ENCODE peak calls at places on chromosomes 16 and 17, in five cellular contexts. H, V, M, C and E are unnamed samples. For H3K4me1, the result is how much of the 10 kb centered on the place peaks cover.

GRCh38 chr16:85551319-85551978 is 61.7 kb upstream of the GSE1 start:
- DNase-seq in H (no peak), V (no peak), M (no peak), C (no peak), E (no peak)

GRCh38 chr16:720507-720989 is 398 bp upstream of the ANTKMT start:
- DNase-seq in H (peak), V (peak), M (peak), C (no peak), E (peak)

GRCh38 chr17:39867891-39868553 is at the start of gene ZPBP2:
- DNase-seq in H (no peak), V (no peak), M (peak), C (no peak), E (no peak)

GRCh38 chr16:56140645-56141044 is 50.6 kb upstream of the GNAO1 start:
- DNase-seq in H (no peak), V (no peak), M (no peak), C (no peak), E (no peak)

GRCh38 chr17:44636562-44636961 is 19.7 kb upstream of the MEIOC start:
- DNase-seq in H (peak), V (peak), M (peak), C (peak), E (peak)

GRCh38 chr17:7064248-7064647 is 15.8 kb downstream of the CLEC10A start:
- DNase-seq in H (no peak), V (no peak), M (no peak), C (no peak), E (no peak)

GRCh38 chr17:46758614-46759013 is 59.9 kb downstream of the WNT3 start:
- DNase-seq in H (no peak), V (no peak), M (no peak), C (peak), E (no peak)

GRCh38 chr16:19697756-19698318 is 20.2 kb downstream of the KNOP1 start:
- DNase-seq in H (no peak), V (no peak), M (no peak), C (no peak), E (no peak)

GRCh38 chr16:73154063-73154870 is 106.3 kb upstream of the ZFHX3 start:
- DNase-seq in H (no peak), V (no peak), M (no peak), C (no peak), E (no peak)

GRCh38 chr16:74325331-74325730 is 28.7 kb downstream of the PSMD7 start:
- DNase-seq in H (no peak), V (no peak), M (no peak), C (no peak), E (no peak)

GRCh38 chr17:72603346-72604242 is 482.8 kb downstream of the SOX9 start:
- DNase-seq in H (no peak), V (no peak), M (no peak), C (no peak), E (peak)

GRCh38 chr17:51165680-51166197 is 472 bp upstream of the NME2 start:
- DNase-seq in H (peak), V (peak), M (peak), C (no peak), E (no peak)

GRCh38 chr17:76751416-76751993 is 13.6 kb downstream of the MFSD11 start:
- DNase-seq in H (no peak), V (no peak), M (no peak), C (no peak), E (no peak)

GRCh38 chr17:68101992-68102758 is 66.6 kb downstream of the KPNA2 start:
- DNase-seq in H (peak), V (peak), M (peak), C (no peak), E (no peak)

GRCh38 chr17:17204041-17204591 is 2.0 kb downstream of the PLD6 start:
- DNase-seq in H (no peak), V (no peak), M (no peak), C (no peak), E (no peak)

GRCh38 chr17:2266045-2266864 is 37.3 kb downstream of the SMG6 start:
- DNase-seq in H (no peak), V (no peak), M (no peak), C (no peak), E (peak)

GRCh38 chr16:19672378-19672777 is 45.6 kb downstream of the KNOP1 start:
- DNase-seq in H (no peak), V (no peak), M (no peak), C (no peak), E (no peak)

GRCh38 chr16:46736695-46737094 is 11.4 kb downstream of the MYLK3 start:
- DNase-seq in H (no peak), V (no peak), M (no peak), C (no peak), E (no peak)

GRCh38 chr17:36128411-36128978 is 24.9 kb downstream of the CCL4 start:
- DNase-seq in H (no peak), V (peak), M (no peak), C (no peak), E (no peak)

GRCh38 chr17:64502809-64503208 is 3.3 kb downstream of the DDX5 start:
- DNase-seq in H (no peak), V (no peak), M (no peak), C (no peak), E (no peak)

GRCh38 chr17:34366051-34366450 is 3.0 kb upstream of the CCL1 start:
- DNase-seq in H (no peak), V (no peak), M (no peak), C (no peak), E (peak)

GRCh38 chr17:1967092-1967662 is 58.0 kb downstream of the RTN4RL1 start:
- DNase-seq in H (peak), V (no peak), M (peak), C (no peak), E (no peak)

GRCh38 chr16:17921357-17921978 is 415.1 kb downstream of the NPIPA8 start:
- DNase-seq in H (peak), V (peak), M (peak), C (peak), E (peak)

GRCh38 chr17:37322826-37323561 is 52.8 kb upstream of the C17orf78 start:
- DNase-seq in H (no peak), V (no peak), M (no peak), C (no peak), E (no peak)

GRCh38 chr17:48023408-48024148 is 14.0 kb downstream of the COPZ2 start:
- DNase-seq in H (peak), V (peak), M (peak), C (peak), E (peak)
- TF ChIP-seq EZH2 in H (no peak), V (peak), M (no peak), C (no peak), E (no peak)

DNA sequence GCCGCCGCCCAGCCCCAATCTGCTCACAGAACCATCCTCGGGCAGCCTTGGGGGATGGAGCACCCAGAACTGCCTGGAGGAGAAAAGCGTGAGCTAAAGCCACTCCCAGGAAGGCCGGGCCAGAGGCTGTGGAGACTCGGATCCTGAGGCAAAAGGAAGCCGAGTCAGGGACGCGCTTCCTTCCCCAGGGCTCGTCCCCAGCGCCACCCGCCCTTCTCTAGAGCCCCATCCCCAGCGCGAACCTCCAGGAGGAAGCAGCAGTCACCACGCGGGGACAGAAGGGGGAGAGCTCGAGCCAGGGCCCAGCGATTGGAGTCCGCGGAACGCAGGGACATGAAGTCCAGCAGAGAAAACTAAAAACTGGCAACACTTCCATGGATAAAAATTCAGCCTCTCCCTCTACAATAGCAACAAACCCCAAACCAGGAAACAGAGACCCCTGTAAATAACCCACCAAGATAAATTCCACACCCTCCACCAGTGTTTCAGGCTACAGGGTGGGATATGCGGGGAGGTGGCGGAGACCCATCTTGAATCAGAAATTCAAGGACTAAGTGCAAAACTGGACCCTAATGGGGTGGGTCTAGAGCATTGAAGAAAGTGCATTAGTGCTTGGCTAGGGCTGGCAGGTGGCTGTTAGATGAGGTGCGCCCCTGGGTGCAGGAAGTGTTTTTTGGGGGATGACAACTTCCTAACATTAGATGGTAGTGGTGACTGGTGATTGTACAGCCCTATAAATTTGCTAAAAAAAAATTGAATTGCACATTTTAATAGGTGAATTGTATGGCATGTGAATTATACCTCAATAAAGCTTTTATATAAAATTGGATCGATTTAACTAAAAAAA is 116.1 kb upstream of the METRNL start:
- DNase-seq in H (peak), V (peak), M (peak), C (no peak), E (no peak)
- TF ChIP-seq CTCF in H (peak), V (peak), M (peak), C (peak), E (peak)

GRCh38 chr16:10877472-10877946 is 507 bp downstream of the CIITA start:
- DNase-seq in H (no peak), V (no peak), M (peak), C (no peak), E (peak)
- H3K4me1 ChIP-seq in H (under half), V (under half), M (under half), C (under half), E (under half)

GRCh38 chr16:66258916-66259845 is 107.3 kb upstream of the CDH5 start:
- DNase-seq in H (no peak), V (no peak), M (no peak), C (no peak), E (no peak)

GRCh38 chr16:66263168-66263972 is 103.1 kb upstream of the CDH5 start:
- DNase-seq in H (peak), V (peak), M (no peak), C (no peak), E (no peak)

GRCh38 chr16:66262253-66263167 is 104.0 kb upstream of the CDH5 start:
- DNase-seq in H (no peak), V (peak), M (no peak), C (no peak), E (no peak)

GRCh38 chr16:66261826-66262225 is 104.7 kb upstream of the CDH5 start:
- DNase-seq in H (no peak), V (peak), M (no peak), C (no peak), E (peak)

GRCh38 chr16:66260522-66261290 is 105.8 kb upstream of the CDH5 start:
- DNase-seq in H (no peak), V (peak), M (no peak), C (no peak), E (no peak)
- TF ChIP-seq EZH2 in H (no peak), V (no peak), M (no peak), C (no peak), E (no peak)

DNA sequence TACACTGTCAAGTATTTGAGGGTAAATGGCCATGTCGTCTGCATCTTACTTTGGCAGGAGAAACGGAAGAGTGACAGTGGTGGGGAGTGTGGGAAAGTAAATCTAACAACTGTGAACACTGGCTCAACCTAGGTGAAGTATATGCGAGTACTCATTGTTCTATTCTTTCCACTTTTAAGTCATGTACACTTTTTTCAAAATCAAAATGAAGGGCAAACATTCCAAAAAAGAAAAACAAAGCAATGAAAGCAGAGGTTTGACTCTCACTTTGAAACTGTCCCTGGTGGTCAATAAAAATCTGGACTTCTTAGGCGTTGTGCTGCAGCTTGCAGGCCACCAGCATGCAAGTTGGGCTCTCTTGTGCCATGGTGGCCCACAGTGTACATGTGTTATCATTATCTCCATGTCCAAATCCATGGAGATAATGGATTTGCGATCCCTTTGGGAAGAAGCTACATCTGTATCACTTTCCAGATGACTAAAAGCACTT is 32.7 kb downstream of the STAT5B start:
- DNase-seq in H (no peak), V (no peak), M (no peak), C (peak), E (no peak)
- TF ChIP-seq CTCF in H (no peak), V (no peak), M (no peak), C (no peak), E (no peak)